ENCODE peak calls at places on chromosomes 2 and 18, in five cellular contexts. One of them, this sample, is unnamed.

GRCh38 chr2:46333912-46334311 is 36.7 kb downstream of the EPAS1 start:
- DNase-seq in H1: no peak
- DNase-seq in H9: no peak
- DNase-seq in mesenchymal stem cell: no peak
- DNase-seq in neuronal stem cell: no peak
- DNase-seq in this sample: no peak

GRCh38 chr2:110876167-110876999 is 144.0 kb downstream of the ACOXL start:
- DNase-seq in H9: no peak
- DNase-seq in neuronal stem cell: no peak
- DNase-seq in mesenchymal stem cell: no peak
- DNase-seq in H1: no peak
- DNase-seq in this sample: no peak

GRCh38 chr2:95372845-95373244 is 29.7 kb upstream of the FAHD2A start:
- DNase-seq in neuronal stem cell: no peak
- DNase-seq in H1: no peak
- DNase-seq in H9: no peak
- DNase-seq in mesenchymal stem cell: no peak
- DNase-seq in this sample: no peak

GRCh38 chr2:62705859-62706720 is 577 bp downstream of the EHBP1 start:
- DNase-seq in neuronal stem cell: peak; percentile 61
- DNase-seq in H1: no peak
- DNase-seq in mesenchymal stem cell: peak; percentile 70
- DNase-seq in H9: peak; percentile 74
- DNase-seq in this sample: peak; percentile 57

GRCh38 chr2:122191331-122191730 is 435.9 kb downstream of the TSN start:
- DNase-seq in mesenchymal stem cell: peak; percentile 7
- DNase-seq in H9: peak; percentile 75
- DNase-seq in H1: no peak
- DNase-seq in neuronal stem cell: peak; percentile 36
- DNase-seq in this sample: peak; percentile 43

GRCh38 chr2:129253461-129253812 is 726.0 kb upstream of the RAB6C start:
- DNase-seq in H9: peak; percentile 61
- DNase-seq in mesenchymal stem cell: peak; percentile 25
- DNase-seq in H1: peak; percentile 15
- DNase-seq in neuronal stem cell: peak; percentile 8
- DNase-seq in this sample: peak; percentile 38

GRCh38 chr2:221529943-221530652 is 42.0 kb downstream of the EPHA4 start:
- DNase-seq in mesenchymal stem cell: peak; percentile 85
- DNase-seq in neuronal stem cell: no peak
- DNase-seq in H1: no peak
- DNase-seq in H9: no peak
- DNase-seq in this sample: no peak

GRCh38 chr2:10030311-10030736 is 13.0 kb upstream of the KLF11 start:
- DNase-seq in H1: no peak
- DNase-seq in mesenchymal stem cell: no peak
- DNase-seq in neuronal stem cell: no peak
- DNase-seq in H9: no peak
- DNase-seq in this sample: no peak

GRCh38 chr2:222613715-222614331 is 42.1 kb downstream of the FARSB start:
- DNase-seq in H9: peak; percentile 31
- DNase-seq in neuronal stem cell: peak; percentile 42
- DNase-seq in H1: no peak
- DNase-seq in mesenchymal stem cell: peak; percentile 68
- DNase-seq in this sample: peak; percentile 62

GRCh38 chr2:227460833-227461232 is 11.1 kb upstream of the AGFG1 start:
- DNase-seq in H9: no peak
- DNase-seq in neuronal stem cell: no peak
- DNase-seq in mesenchymal stem cell: no peak
- DNase-seq in H1: no peak
- DNase-seq in this sample: no peak

GRCh38 chr2:190718652-190719526 is 70.0 kb downstream of the NAB1 start:
- DNase-seq in mesenchymal stem cell: peak; percentile 85
- DNase-seq in H1: peak; percentile 29
- DNase-seq in H9: no peak
- DNase-seq in neuronal stem cell: no peak
- DNase-seq in this sample: peak; percentile 98

GRCh38 chr2:231176061-231176460 is 22.4 kb upstream of the ARMC9 start:
- DNase-seq in neuronal stem cell: no peak
- DNase-seq in mesenchymal stem cell: no peak
- DNase-seq in H9: no peak
- DNase-seq in H1: no peak
- DNase-seq in this sample: no peak

GRCh38 chr2:239125726-239126675 is 274.8 kb downstream of the HDAC4 start:
- DNase-seq in neuronal stem cell: no peak
- DNase-seq in mesenchymal stem cell: no peak
- DNase-seq in H9: no peak
- DNase-seq in H1: no peak
- DNase-seq in this sample: no peak

GRCh38 chr18:47050468-47050867 is 15.0 kb upstream of the ELOA2 start:
- DNase-seq in H9: no peak
- DNase-seq in neuronal stem cell: peak; percentile 32
- DNase-seq in mesenchymal stem cell: peak; percentile 63
- DNase-seq in H1: no peak
- DNase-seq in this sample: peak; percentile 70

GRCh38 chr2:238240761-238241711 is 1.2 kb upstream of the HES6 start:
- DNase-seq in mesenchymal stem cell: peak; percentile 45
- DNase-seq in neuronal stem cell: peak; percentile 86
- DNase-seq in H1: no peak
- DNase-seq in H9: peak; percentile 91
- DNase-seq in this sample: peak; percentile 45

GRCh38 chr18:13566941-13567762 is 159.2 kb downstream of the FAM210A start:
- DNase-seq in neuronal stem cell: no peak
- DNase-seq in mesenchymal stem cell: no peak
- DNase-seq in H9: no peak
- DNase-seq in H1: no peak
- DNase-seq in this sample: peak; percentile 43

GRCh38 chr2:127762441-127762840 is 48.5 kb downstream of the WDR33 start:
- DNase-seq in H1: no peak
- DNase-seq in mesenchymal stem cell: no peak
- DNase-seq in neuronal stem cell: no peak
- DNase-seq in H9: no peak
- DNase-seq in this sample: no peak
- H2BK12ac ChIP-seq in H1: no peak overlapping the region
- H2BK12ac ChIP-seq in mesenchymal stem cell: no peak overlapping the region
- H2BK12ac ChIP-seq in neuronal stem cell: no peak overlapping the region
- H2BK12ac ChIP-seq in H9: no peak overlapping the region
- H2BK12ac ChIP-seq in this sample: no peak overlapping the region

GRCh38 chr2:78407960-78408794 is 617.3 kb upstream of the REG3G start:
- DNase-seq in mesenchymal stem cell: no peak
- DNase-seq in H9: no peak
- DNase-seq in neuronal stem cell: no peak
- DNase-seq in H1: no peak
- DNase-seq in this sample: no peak

GRCh38 chr2:78408795-78409118 is 616.7 kb upstream of the REG3G start:
- DNase-seq in neuronal stem cell: no peak
- DNase-seq in H1: no peak
- DNase-seq in H9: no peak
- DNase-seq in mesenchymal stem cell: no peak
- DNase-seq in this sample: no peak

GRCh38 chr2:78416625-78417300 is 608.7 kb upstream of the REG3G start:
- DNase-seq in mesenchymal stem cell: no peak
- DNase-seq in neuronal stem cell: no peak
- DNase-seq in H9: no peak
- DNase-seq in H1: no peak
- DNase-seq in this sample: no peak

GRCh38 chr2:78411284-78411683 is 614.2 kb upstream of the REG3G start:
- DNase-seq in H9: no peak
- DNase-seq in neuronal stem cell: no peak
- DNase-seq in mesenchymal stem cell: no peak
- DNase-seq in H1: no peak
- DNase-seq in this sample: no peak
- H2BK12ac ChIP-seq in H9: no peak overlapping the region
- H2BK12ac ChIP-seq in neuronal stem cell: no peak overlapping the region
- H2BK12ac ChIP-seq in mesenchymal stem cell: no peak overlapping the region
- H2BK12ac ChIP-seq in H1: no peak overlapping the region
- H2BK12ac ChIP-seq in this sample: no peak overlapping the region

GRCh38 chr2:31386648-31387047 is 27.9 kb downstream of the XDH start:
- DNase-seq in neuronal stem cell: peak; percentile 12
- DNase-seq in H1: no peak
- DNase-seq in mesenchymal stem cell: no peak
- DNase-seq in H9: peak; percentile 55
- DNase-seq in this sample: no peak

GRCh38 chr2:31390324-31390723 is 24.2 kb downstream of the XDH start:
- DNase-seq in H9: no peak
- DNase-seq in neuronal stem cell: no peak
- DNase-seq in mesenchymal stem cell: no peak
- DNase-seq in H1: no peak
- DNase-seq in this sample: no peak

GRCh38 chr2:31386172-31386571 is 28.4 kb downstream of the XDH start:
- DNase-seq in H9: no peak
- DNase-seq in neuronal stem cell: no peak
- DNase-seq in mesenchymal stem cell: no peak
- DNase-seq in H1: no peak
- DNase-seq in this sample: no peak

GRCh38 chr2:31387850-31388249 is 26.7 kb downstream of the XDH start:
- DNase-seq in mesenchymal stem cell: no peak
- DNase-seq in H1: no peak
- DNase-seq in H9: peak; percentile 52
- DNase-seq in neuronal stem cell: no peak
- DNase-seq in this sample: peak; percentile 11

GRCh38 chr2:31388736-31389135 is 25.8 kb downstream of the XDH start:
- DNase-seq in H1: no peak
- DNase-seq in mesenchymal stem cell: no peak
- DNase-seq in neuronal stem cell: no peak
- DNase-seq in H9: no peak
- DNase-seq in this sample: no peak
- H2BK12ac ChIP-seq in H1: no peak overlapping the region
- H2BK12ac ChIP-seq in mesenchymal stem cell: no peak overlapping the region
- H2BK12ac ChIP-seq in neuronal stem cell: no peak overlapping the region
- H2BK12ac ChIP-seq in H9: no peak overlapping the region
- H2BK12ac ChIP-seq in this sample: no peak overlapping the region

GRCh38 chr18:3247243-3248061 is at the start of gene MYL12A:
- DNase-seq in H9: peak; percentile 99
- DNase-seq in neuronal stem cell: peak; percentile 94
- DNase-seq in mesenchymal stem cell: peak; percentile 98
- DNase-seq in H1: peak; percentile 98
- DNase-seq in this sample: peak; percentile 99
- H2BK12ac ChIP-seq in H9: peak within 1 kb of the TSS; percentile 89
- H2BK12ac ChIP-seq in neuronal stem cell: peak within 1 kb of the TSS; percentile 73
- H2BK12ac ChIP-seq in mesenchymal stem cell: peak within 1 kb of the TSS; percentile 94
- H2BK12ac ChIP-seq in H1: peak within 1 kb of the TSS; percentile 94
- H2BK12ac ChIP-seq in this sample: peak within 1 kb of the TSS; percentile 25

GRCh38 chr2:86291328-86291662 is 46.1 kb downstream of the REEP1 start:
- DNase-seq in neuronal stem cell: no peak
- DNase-seq in H9: no peak
- DNase-seq in H1: no peak
- DNase-seq in mesenchymal stem cell: no peak
- DNase-seq in this sample: no peak
- H2BK12ac ChIP-seq in neuronal stem cell: no peak overlapping the region
- H2BK12ac ChIP-seq in H9: no peak overlapping the region
- H2BK12ac ChIP-seq in H1: no peak overlapping the region
- H2BK12ac ChIP-seq in mesenchymal stem cell: no peak overlapping the region
- H2BK12ac ChIP-seq in this sample: no peak overlapping the region

DNA sequence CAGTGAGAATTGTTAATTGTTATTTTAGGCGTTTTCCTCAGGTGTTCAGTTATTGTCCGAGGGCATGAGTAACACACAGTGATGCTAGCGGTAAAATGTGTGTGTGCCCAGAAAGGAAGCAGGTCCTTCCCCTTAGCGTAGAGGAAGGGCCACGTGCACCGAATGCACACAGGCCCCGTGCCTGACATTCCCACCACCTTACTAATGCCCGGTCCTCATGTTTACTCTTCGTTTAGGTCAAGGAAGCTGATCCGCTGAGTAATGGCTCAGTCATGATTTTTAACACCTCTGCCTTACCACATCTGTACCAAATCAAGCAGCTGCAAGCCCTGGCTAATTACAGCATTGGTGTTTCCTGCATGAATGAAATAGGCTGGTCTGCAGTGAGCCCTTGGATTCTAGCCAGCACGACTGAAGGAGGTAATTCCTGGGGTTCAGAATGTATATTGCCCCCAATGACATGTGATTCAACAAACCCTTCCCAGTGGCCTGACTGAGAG is 76.7 kb downstream of the MERTK start:
- DNase-seq in H1: peak; percentile 15
- DNase-seq in neuronal stem cell: no peak
- DNase-seq in mesenchymal stem cell: peak; percentile 92
- DNase-seq in H9: no peak
- DNase-seq in this sample: peak; percentile 97
- H2BK12ac ChIP-seq in H1: no peak overlapping the region
- H2BK12ac ChIP-seq in neuronal stem cell: no peak overlapping the region
- H2BK12ac ChIP-seq in mesenchymal stem cell: no peak overlapping the region
- H2BK12ac ChIP-seq in H9: no peak overlapping the region
- H2BK12ac ChIP-seq in this sample: no peak overlapping the region

GRCh38 chr2:15875969-15876705 is 64.2 kb upstream of the MYCN start:
- DNase-seq in mesenchymal stem cell: no peak
- DNase-seq in H1: no peak
- DNase-seq in neuronal stem cell: no peak
- DNase-seq in H9: no peak
- DNase-seq in this sample: no peak
- H2BK12ac ChIP-seq in mesenchymal stem cell: no peak overlapping the region
- H2BK12ac ChIP-seq in H1: no peak overlapping the region
- H2BK12ac ChIP-seq in neuronal stem cell: no peak overlapping the region
- H2BK12ac ChIP-seq in H9: no peak overlapping the region
- H2BK12ac ChIP-seq in this sample: no peak overlapping the region

DNA sequence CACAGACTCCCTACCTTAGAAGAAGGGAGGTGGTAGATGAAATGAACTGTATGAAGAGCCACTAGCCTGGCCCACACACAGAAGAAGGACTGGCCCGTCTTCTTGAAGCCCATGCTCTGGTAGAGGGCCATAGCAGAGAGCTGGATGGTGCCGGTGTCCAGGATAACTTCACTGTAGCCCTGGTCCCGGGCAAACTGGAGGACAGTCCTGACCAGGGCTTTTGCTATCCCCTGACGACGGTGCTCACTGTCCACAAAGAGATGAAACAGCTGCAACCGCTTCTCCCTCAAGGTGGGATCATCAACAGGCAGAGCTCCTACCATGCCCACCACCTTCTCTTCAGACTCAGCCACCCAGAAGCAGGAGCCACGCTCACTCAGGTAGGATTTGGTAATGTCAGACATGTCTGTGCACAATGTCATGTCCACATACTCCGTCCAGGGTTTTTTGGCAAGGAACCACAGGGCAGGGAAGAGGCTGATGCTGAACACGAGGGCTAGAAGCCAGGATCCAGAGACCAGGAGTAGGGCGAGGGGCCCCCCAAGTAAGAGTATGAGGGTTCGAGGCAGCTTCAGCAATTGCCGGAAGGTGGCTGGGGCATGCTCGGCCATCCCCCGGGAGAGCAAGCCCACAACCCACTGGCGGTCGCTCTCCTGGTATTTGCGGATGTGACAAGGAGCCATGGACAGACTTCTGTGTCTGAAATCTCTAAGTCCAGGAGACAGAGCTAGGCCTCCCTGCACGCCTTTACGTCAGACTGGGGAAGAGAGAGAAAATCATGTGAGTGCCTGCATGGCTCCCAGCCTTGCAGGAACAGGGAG is 1.1 kb downstream of the NAT8 start:
- DNase-seq in neuronal stem cell: no peak
- DNase-seq in H1: no peak
- DNase-seq in H9: no peak
- DNase-seq in mesenchymal stem cell: no peak
- DNase-seq in this sample: no peak
- H2BK12ac ChIP-seq in neuronal stem cell: no peak overlapping the region
- H2BK12ac ChIP-seq in H1: no peak overlapping the region
- H2BK12ac ChIP-seq in H9: no peak overlapping the region
- H2BK12ac ChIP-seq in mesenchymal stem cell: no peak overlapping the region
- H2BK12ac ChIP-seq in this sample: no peak overlapping the region